ENCODE peak calls at places on chromosomes 7 and 10, in six cellular contexts. R, G, F, Y, O and P are unnamed samples.

GRCh38 chr7:112144284-112145059 is 61.7 kb downstream of the DOCK4 start:
- DNase-seq in R (no peak), G (no peak), F (no peak), Y (no peak), O (peak), P (peak)

GRCh38 chr7:90797596-90797995 is 201.5 kb downstream of the CDK14 start:
- DNase-seq in R (no peak), G (no peak), F (no peak), Y (no peak), O (no peak), P (peak)

GRCh38 chr7:23713285-23714235 is 3.5 kb downstream of the STK31 start:
- DNase-seq in R (peak), G (no peak), F (no peak), Y (peak), O (peak), P (peak)

GRCh38 chr10:34816067-34817002 is 1.2 kb upstream of the PARD3 start:
- DNase-seq in R (no peak), G (no peak), F (no peak), Y (no peak), O (peak), P (peak)

GRCh38 chr7:140726304-140726703 is 29.8 kb downstream of the NDUFB2 start:
- DNase-seq in R (peak), G (no peak), F (peak), Y (no peak), O (peak), P (peak)

GRCh38 chr10:3720228-3721019 is 64.6 kb downstream of the KLF6 start:
- DNase-seq in R (peak), G (peak), F (no peak), Y (peak), O (peak), P (peak)

GRCh38 chr10:95755511-95756004 is 405 bp upstream of the ENTPD1 start:
- DNase-seq in R (no peak), G (peak), F (no peak), Y (no peak), O (no peak), P (peak)

GRCh38 chr10:132532784-132533560 is 4.6 kb upstream of the INPP5A start:
- DNase-seq in R (peak), G (no peak), F (no peak), Y (peak), O (peak), P (peak)

GRCh38 chr10:88848499-88848898 is 3.1 kb downstream of the ANKRD22 start:
- DNase-seq in R (peak), G (no peak), F (no peak), Y (peak), O (peak), P (peak)

GRCh38 chr10:103739039-103739764 is 116.2 kb downstream of the SH3PXD2A start:
- DNase-seq in R (peak), G (no peak), F (no peak), Y (peak), O (peak), P (peak)

GRCh38 chr10:133162910-133163856 is 3.2 kb downstream of the KNDC1 start:
- DNase-seq in R (no peak), G (no peak), F (no peak), Y (no peak), O (no peak), P (no peak)

GRCh38 chr7:112510032-112510742 is 29.4 kb downstream of the LSMEM1 start:
- DNase-seq in R (no peak), G (no peak), F (no peak), Y (peak), O (peak), P (peak)

GRCh38 chr7:1608318-1608717 is 38.5 kb upstream of the PSMG3 start:
- DNase-seq in R (no peak), G (no peak), F (no peak), Y (no peak), O (no peak), P (no peak)

GRCh38 chr10:64115913-64116643 is 594.9 kb downstream of the REEP3 start:
- DNase-seq in R (no peak), G (no peak), F (peak), Y (no peak), O (no peak), P (no peak)

GRCh38 chr10:112557197-112557596 is 110.2 kb downstream of the VTI1A start:
- DNase-seq in R (no peak), G (no peak), F (no peak), Y (no peak), O (no peak), P (no peak)

GRCh38 chr7:6435486-6436384 is 12.0 kb downstream of the DAGLB start:
- DNase-seq in R (peak), G (peak), F (peak), Y (peak), O (peak), P (peak)

GRCh38 chr10:101749033-101749432 is 26.9 kb downstream of the FGF8 start:
- DNase-seq in R (no peak), G (no peak), F (no peak), Y (no peak), O (no peak), P (no peak)

GRCh38 chr7:97512441-97513207 is 219.3 kb upstream of the TAC1 start:
- DNase-seq in R (no peak), G (no peak), F (no peak), Y (no peak), O (no peak), P (no peak)

GRCh38 chr10:14244147-14244546 is 86.6 kb downstream of the FRMD4A start:
- DNase-seq in R (no peak), G (no peak), F (no peak), Y (no peak), O (no peak), P (no peak)

GRCh38 chr10:71708301-71708703 is 11.3 kb downstream of the C10orf105 start:
- DNase-seq in R (no peak), G (peak), F (peak), Y (no peak), O (peak), P (peak)

GRCh38 chr10:43128331-43128730 is 9.9 kb upstream of the CSGALNACT2 start:
- DNase-seq in R (no peak), G (no peak), F (no peak), Y (no peak), O (no peak), P (no peak)

GRCh38 chr7:87359366-87359765 is 13.9 kb downstream of the CROT start:
- DNase-seq in R (no peak), G (no peak), F (no peak), Y (no peak), O (peak), P (peak)

GRCh38 chr7:155803418-155804376 is 8.6 kb downstream of the SHH start:
- DNase-seq in R (no peak), G (no peak), F (no peak), Y (no peak), O (no peak), P (no peak)

GRCh38 chr10:79381804-79382221 is 34.5 kb downstream of the PPIF start:
- DNase-seq in R (peak), G (peak), F (no peak), Y (peak), O (peak), P (peak)

GRCh38 chr7:128168667-128169210 is 72.3 kb upstream of the LEP start:
- DNase-seq in R (no peak), G (peak), F (no peak), Y (no peak), O (peak), P (no peak)

GRCh38 chr7:128167316-128167691 is 73.8 kb upstream of the LEP start:
- DNase-seq in R (peak), G (no peak), F (no peak), Y (no peak), O (peak), P (peak)

GRCh38 chr7:128166603-128167315 is 74.3 kb upstream of the LEP start:
- DNase-seq in R (no peak), G (no peak), F (no peak), Y (no peak), O (no peak), P (no peak)

GRCh38 chr7:128165927-128166420 is 75.1 kb upstream of the LEP start:
- DNase-seq in R (no peak), G (no peak), F (no peak), Y (no peak), O (no peak), P (no peak)

GRCh38 chr7:128167791-128168666 is 73.0 kb upstream of the LEP start:
- DNase-seq in R (no peak), G (no peak), F (no peak), Y (no peak), O (no peak), P (no peak)
- H3K4me3 ChIP-seq in R (no peak), G (peak), F (no peak), Y (no peak), O (no peak), P (no peak)

GRCh38 chr10:22945934-22946673 is 18.3 kb downstream of the ARMC3 start:
- DNase-seq in R (no peak), G (no peak), F (no peak), Y (no peak), O (no peak), P (no peak)
- TF ChIP-seq CTCF in R (no peak), G (no peak), F (no peak), Y (no peak), O (no peak), P (no peak)

DNA sequence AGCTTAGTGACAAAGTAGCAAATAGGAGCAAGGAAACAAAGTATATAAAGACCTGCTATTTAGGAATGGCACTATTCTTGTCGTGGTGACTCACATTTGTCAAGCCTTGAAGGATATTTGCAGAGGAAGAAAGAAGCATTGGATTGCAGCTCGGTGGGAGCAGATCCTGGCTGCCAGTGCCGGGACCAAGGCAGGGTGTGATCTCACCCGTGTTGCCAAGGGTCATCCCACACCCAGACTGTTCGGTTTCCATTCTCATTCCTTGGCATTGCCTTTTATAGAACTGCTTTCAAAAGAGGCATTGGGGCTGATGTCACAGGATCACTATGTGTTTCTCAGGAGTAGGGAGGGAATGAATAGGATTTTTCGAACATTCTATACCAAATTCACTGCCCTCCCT is 176.2 kb downstream of the GALNT17 start:
- DNase-seq in R (no peak), G (peak), F (no peak), Y (no peak), O (no peak), P (no peak)
- H3K4me3 ChIP-seq in R (no peak), G (peak), F (no peak), Y (no peak), O (no peak), P (no peak)

GRCh38 chr7:151086802-151087246 is 549 bp downstream of the AGAP3 start:
- DNase-seq in R (no peak), G (no peak), F (no peak), Y (no peak), O (no peak), P (peak)

GRCh38 chr7:151085691-151086620 is at the start of gene AGAP3:
- DNase-seq in R (no peak), G (peak), F (peak), Y (no peak), O (peak), P (peak)

GRCh38 chr7:151088019-151088855 is 2.0 kb downstream of the AGAP3 start:
- DNase-seq in R (no peak), G (no peak), F (no peak), Y (no peak), O (no peak), P (peak)

GRCh38 chr7:151088856-151089699 is 2.8 kb downstream of the AGAP3 start:
- DNase-seq in R (no peak), G (peak), F (no peak), Y (no peak), O (peak), P (peak)

DNA sequence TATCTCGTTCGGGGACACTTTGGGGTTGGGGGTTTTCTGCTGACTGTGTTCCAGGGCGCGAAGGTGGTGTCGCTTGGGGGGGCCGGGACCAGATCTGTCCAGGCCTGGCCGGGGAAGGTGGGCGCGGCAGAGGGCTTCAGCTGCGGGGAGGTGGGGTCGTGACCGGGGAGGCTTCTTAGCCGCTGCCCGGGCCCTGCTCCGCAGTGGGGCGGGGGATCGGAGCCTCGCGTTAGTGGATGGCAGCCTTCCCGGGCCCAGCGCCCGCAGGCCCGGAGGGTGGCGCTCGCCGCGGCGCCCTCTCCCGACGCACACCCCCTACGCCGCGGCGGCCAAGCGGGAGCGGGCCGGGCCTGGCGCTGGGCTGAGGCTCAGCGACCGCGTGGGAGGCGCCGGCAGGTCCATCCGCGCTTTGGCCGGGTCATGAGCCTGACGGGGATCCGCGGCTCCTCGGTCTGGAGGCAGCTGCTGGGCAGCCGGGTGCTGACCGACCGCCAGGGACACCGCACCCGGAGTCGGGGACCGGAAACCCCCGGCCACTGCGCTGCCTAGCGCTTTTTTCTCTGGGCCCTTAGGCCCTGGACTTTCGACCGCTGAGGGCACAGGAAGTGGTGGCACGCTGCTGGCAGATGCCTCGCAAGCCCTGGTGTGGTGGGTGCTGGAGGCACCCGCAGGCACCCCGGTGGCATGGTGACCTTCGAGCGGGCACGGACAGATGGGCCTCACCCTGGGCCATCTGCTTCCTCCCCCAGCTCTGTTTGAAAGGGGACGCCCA is 1.2 kb downstream of the AGAP3 start:
- DNase-seq in R (no peak), G (peak), F (no peak), Y (no peak), O (peak), P (peak)
- TF ChIP-seq CTCF in R (no peak), G (peak), F (no peak), Y (no peak), O (no peak), P (no peak)

GRCh38 chr7:45203459-45203858 is 45.9 kb downstream of the RAMP3 start:
- DNase-seq in R (no peak), G (no peak), F (no peak), Y (no peak), O (peak), P (no peak)

GRCh38 chr7:45202618-45203017 is 45.0 kb downstream of the RAMP3 start:
- DNase-seq in R (no peak), G (no peak), F (no peak), Y (no peak), O (no peak), P (no peak)

GRCh38 chr7:45199506-45199905 is 41.9 kb downstream of the RAMP3 start:
- DNase-seq in R (no peak), G (no peak), F (no peak), Y (no peak), O (no peak), P (no peak)

GRCh38 chr7:45198986-45199385 is 41.4 kb downstream of the RAMP3 start:
- DNase-seq in R (no peak), G (no peak), F (no peak), Y (no peak), O (no peak), P (no peak)

GRCh38 chr7:45203947-45204445 is 46.4 kb downstream of the RAMP3 start:
- DNase-seq in R (no peak), G (no peak), F (no peak), Y (peak), O (peak), P (peak)
- H3K4me3 ChIP-seq in R (no peak), G (peak), F (no peak), Y (peak), O (peak), P (peak)

DNA sequence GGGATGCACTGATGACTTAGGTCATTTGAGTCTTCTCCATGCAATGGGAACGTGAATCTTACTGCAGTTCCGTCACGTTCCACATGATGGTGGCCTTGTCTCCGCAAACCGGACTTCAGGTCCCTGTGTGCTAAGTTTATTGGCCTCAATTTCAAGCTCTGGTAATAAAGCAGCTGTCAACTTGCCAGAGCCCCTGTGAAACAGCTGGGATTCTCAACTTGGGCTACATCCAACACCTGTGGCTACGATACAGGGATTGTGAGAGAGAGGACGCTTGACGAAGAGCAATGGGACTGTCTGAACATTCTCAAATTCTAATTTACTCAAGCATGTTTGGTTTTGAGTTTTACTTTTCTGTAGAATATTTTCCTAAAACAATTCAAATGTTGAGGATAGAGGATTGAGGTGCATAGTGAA is 174.2 kb downstream of the PTN start:
- DNase-seq in R (peak), G (peak), F (peak), Y (peak), O (peak), P (peak)
- TF ChIP-seq CTCF in R (peak), G (peak), F (peak), Y (peak), O (peak), P (peak)

GRCh38 chr7:74479066-74479781 is 25.5 kb downstream of the GTF2IRD1 start:
- DNase-seq in R (no peak), G (peak), F (no peak), Y (no peak), O (peak), P (peak)

GRCh38 chr7:74479961-74480829 is 26.5 kb downstream of the GTF2IRD1 start:
- DNase-seq in R (no peak), G (peak), F (no peak), Y (peak), O (peak), P (peak)

GRCh38 chr7:74482629-74483401 is 29.1 kb downstream of the GTF2IRD1 start:
- DNase-seq in R (peak), G (no peak), F (no peak), Y (peak), O (peak), P (peak)

GRCh38 chr7:74481458-74482324 is 28.0 kb downstream of the GTF2IRD1 start:
- DNase-seq in R (no peak), G (no peak), F (no peak), Y (no peak), O (no peak), P (peak)

GRCh38 chr7:74480861-74481417 is 27.2 kb downstream of the GTF2IRD1 start:
- DNase-seq in R (no peak), G (peak), F (no peak), Y (peak), O (peak), P (peak)
- H3K4me3 ChIP-seq in R (peak), G (peak), F (no peak), Y (peak), O (peak), P (peak)

GRCh38 chr10:29243750-29244149 is 45.1 kb upstream of the LYZL1 start:
- DNase-seq in R (no peak), G (no peak), F (no peak), Y (no peak), O (no peak), P (peak)
- TF ChIP-seq CTCF in R (peak), G (peak), F (peak), Y (peak), O (peak), P (peak)

GRCh38 chr10:120018695-120019094 is 126.2 kb downstream of the SEC23IP start:
- DNase-seq in R (no peak), G (no peak), F (no peak), Y (no peak), O (no peak), P (no peak)

GRCh38 chr10:120014031-120014430 is 121.5 kb downstream of the SEC23IP start:
- DNase-seq in R (no peak), G (no peak), F (no peak), Y (no peak), O (no peak), P (no peak)

GRCh38 chr10:120015064-120015463 is 122.5 kb downstream of the SEC23IP start:
- DNase-seq in R (no peak), G (no peak), F (no peak), Y (no peak), O (no peak), P (no peak)

GRCh38 chr10:120019568-120019967 is 127.0 kb downstream of the SEC23IP start:
- DNase-seq in R (no peak), G (no peak), F (no peak), Y (no peak), O (no peak), P (no peak)

DNA sequence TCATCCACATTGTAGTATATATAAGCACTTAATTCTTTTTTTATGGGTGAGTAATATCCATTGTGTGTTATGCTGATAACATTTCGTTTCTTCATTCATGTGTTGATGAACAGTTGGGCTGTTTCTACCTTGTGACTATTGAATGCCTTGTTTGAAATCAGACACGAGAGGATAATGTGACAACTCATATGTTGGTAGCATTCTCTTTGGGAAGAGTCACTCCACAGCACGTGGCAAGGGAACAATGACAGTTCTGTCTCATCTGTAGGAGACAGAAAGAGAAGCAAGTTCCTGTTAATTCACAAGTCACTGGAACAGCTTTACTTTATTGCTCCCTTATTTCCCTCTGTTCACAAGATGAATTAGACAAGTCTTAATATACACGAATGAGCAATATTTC is 125.2 kb downstream of the SEC23IP start:
- DNase-seq in R (no peak), G (no peak), F (no peak), Y (no peak), O (no peak), P (no peak)
- H3K4me3 ChIP-seq in R (no peak), G (no peak), F (no peak), Y (no peak), O (no peak), P (no peak)

GRCh38 chr10:77643795-77644468 is 6.3 kb upstream of the KCNMA1 start:
- DNase-seq in R (peak), G (no peak), F (peak), Y (no peak), O (peak), P (peak)
- TF ChIP-seq CTCF in R (peak), G (peak), F (peak), Y (peak), O (peak), P (peak)